ENCODE peak calls at places on chromosome X, in four cellular contexts. S is K562, N is H1, Z is neural progenitor cell. E is an unnamed sample. For H3K9me3, the result is how much of the 10 kb centered on the place peaks cover.

GRCh38 chrX:840556-840955 is 210.0 kb downstream of the SHOX start:
- DNase-seq in N (peak), Z (no peak), S (no peak), E (no peak)

GRCh38 chrX:151359931-151360871 is 36.8 kb upstream of the VMA21 start:
- DNase-seq in Z (peak), S (peak), N (peak), E (peak)

GRCh38 chrX:151167791-151168345 is 8.5 kb upstream of the GPR50 start:
- DNase-seq in S (no peak), N (no peak), Z (no peak), E (no peak)

GRCh38 chrX:72025236-72025770 is 106.4 kb downstream of the RTL5 start:
- DNase-seq in Z (no peak), S (no peak), N (no peak), E (no peak)

GRCh38 chrX:11261260-11261659 is 32.0 kb upstream of the AMELX start:
- DNase-seq in N (no peak), S (no peak), Z (no peak), E (no peak)

GRCh38 chrX:17500145-17500579 is 125.2 kb downstream of the NHS start:
- DNase-seq in Z (no peak), N (no peak), S (no peak), E (peak)

GRCh38 chrX:123159403-123159802 is 24.7 kb upstream of the GRIA3 start:
- DNase-seq in Z (no peak), S (no peak), N (no peak), E (no peak)

GRCh38 chrX:150298841-150299551 is 64.1 kb upstream of the MAMLD1 start:
- DNase-seq in N (no peak), Z (no peak), S (no peak), E (no peak)

GRCh38 chrX:2614911-2615310 is 76.2 kb upstream of the CD99 start:
- DNase-seq in Z (peak), S (no peak), N (no peak), E (no peak)

GRCh38 chrX:103882999-103883398 is 50.9 kb upstream of the RAB9B start:
- DNase-seq in N (no peak), Z (no peak), S (no peak), E (no peak)

GRCh38 chrX:154012336-154012991 is 7.2 kb downstream of the IRAK1 start:
- DNase-seq in S (no peak), N (no peak), Z (no peak), E (no peak)

GRCh38 chrX:150041208-150041607 is 102.9 kb upstream of the EOLA2 start:
- DNase-seq in N (no peak), S (no peak), Z (no peak), E (no peak)

GRCh38 chrX:68462653-68463052 is 29.4 kb upstream of the OPHN1 start:
- DNase-seq in N (no peak), Z (peak), S (peak), E (no peak)

GRCh38 chrX:18938710-18939109 is 45.2 kb downstream of the PHKA2 start:
- DNase-seq in N (no peak), Z (no peak), S (no peak), E (no peak)

GRCh38 chrX:16993791-16994318 is 47.4 kb downstream of the REPS2 start:
- DNase-seq in Z (peak), N (no peak), S (no peak), E (no peak)

GRCh38 chrX:136250191-136251041 is 784 bp downstream of the MAP7D3 start:
- DNase-seq in N (peak), Z (peak), S (no peak), E (no peak)

GRCh38 chrX:123186796-123187195 is 2.7 kb downstream of the GRIA3 start:
- DNase-seq in N (no peak), S (no peak), Z (no peak), E (no peak)

GRCh38 chrX:74353984-74354383 is 50.0 kb downstream of the ZCCHC13 start:
- DNase-seq in S (no peak), Z (no peak), N (no peak), E (no peak)

GRCh38 chrX:115499112-115499805 is 61.7 kb upstream of the PLS3 start:
- DNase-seq in N (no peak), S (no peak), Z (no peak), E (no peak)

GRCh38 chrX:10098235-10098819 is 58.4 kb upstream of the CLCN4 start:
- DNase-seq in N (no peak), Z (no peak), S (no peak), E (no peak)

GRCh38 chrX:44908198-44908597 is 35.2 kb downstream of the KDM6A start:
- DNase-seq in S (no peak), Z (no peak), N (no peak), E (no peak)

GRCh38 chrX:101550825-101551767 is 749 bp downstream of the ARMCX1 start:
- DNase-seq in Z (peak), S (peak), N (peak), E (no peak)

GRCh38 chrX:30246769-30247489 is at the start of gene MAGEB1:
- DNase-seq in Z (peak), S (peak), N (peak), E (no peak)

DNA sequence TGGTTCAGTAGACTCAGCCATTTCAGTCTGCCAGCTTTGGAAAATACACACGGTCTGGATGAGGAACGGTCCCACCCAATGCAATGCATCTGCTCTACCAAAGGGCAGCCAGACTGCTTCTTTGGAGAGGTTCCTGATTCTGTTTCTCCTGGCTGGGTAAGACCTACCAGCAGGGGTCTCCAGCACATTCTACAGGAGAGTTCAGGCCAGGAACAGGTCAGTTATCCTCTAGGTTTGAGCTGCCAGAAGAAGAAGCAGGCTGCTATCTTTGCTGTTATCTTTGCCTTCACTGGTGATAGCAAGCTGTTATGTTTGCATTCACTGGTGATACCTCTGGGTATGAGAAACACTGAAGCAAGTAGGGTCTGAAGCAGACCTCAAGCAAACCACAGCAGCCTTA is 45.5 kb upstream of the PBDC1 start:
- DNase-seq in Z (no peak), N (no peak), S (no peak), E (no peak)
- H3K9me3 ChIP-seq in Z (under half), N (under half), S (under half), E (under half)

GRCh38 chrX:109049416-109049815 is 313.1 kb upstream of the IRS4 start:
- DNase-seq in Z (no peak), N (no peak), S (no peak), E (no peak)

DNA sequence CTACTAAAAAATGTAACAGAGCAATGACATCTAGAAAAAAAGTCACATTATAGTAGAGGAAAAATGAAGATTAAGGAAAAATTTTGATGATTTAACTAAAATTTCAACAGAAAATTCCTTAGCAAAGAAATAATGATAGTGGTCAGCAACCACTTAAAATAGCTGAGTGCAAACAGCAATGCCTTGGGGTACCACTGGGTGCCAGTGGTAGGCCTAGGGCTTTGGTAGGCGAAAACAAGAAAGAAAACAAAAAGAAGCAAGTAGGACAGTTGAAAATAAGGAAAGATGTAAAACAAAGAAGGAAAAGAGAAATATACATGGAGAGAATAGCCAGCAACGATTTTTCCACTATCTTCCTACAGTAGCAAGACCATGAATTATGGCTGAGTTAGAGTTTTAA is 313.5 kb upstream of the IRS4 start:
- DNase-seq in Z (peak), S (no peak), N (no peak), E (no peak)
- TF ChIP-seq CTCF in Z (peak), S (no peak), N (peak), E (peak)

DNA sequence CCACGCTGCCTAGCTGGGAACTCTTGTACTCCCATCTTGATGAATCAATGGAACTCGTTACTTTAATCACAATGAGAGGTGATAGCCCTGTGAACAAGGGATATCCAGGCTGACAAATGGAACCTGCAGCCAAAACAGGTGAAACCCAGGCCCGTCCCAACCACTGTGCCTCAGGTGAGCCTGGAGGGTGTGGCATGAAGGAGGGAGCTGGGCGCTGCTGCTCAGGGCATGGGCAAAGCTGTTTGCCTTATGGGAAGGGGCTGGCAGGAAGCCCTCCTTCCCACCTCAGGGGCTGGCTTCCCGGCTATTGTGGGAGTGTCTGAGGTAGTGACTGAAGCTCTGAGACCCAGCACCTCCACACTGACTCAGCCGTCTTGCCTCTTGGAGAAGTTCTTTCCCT is 209.4 kb upstream of the ATP6AP2 start:
- DNase-seq in S (no peak), Z (no peak), N (no peak), E (no peak)
- TF ChIP-seq EZH2 in S (no peak), Z (no peak), N (no peak), E (no peak)

GRCh38 chrX:48715066-48715465 is 18.5 kb downstream of the SUV39H1 start:
- DNase-seq in S (peak), Z (no peak), N (no peak), E (no peak)

GRCh38 chrX:48711929-48712505 is 15.5 kb downstream of the SUV39H1 start:
- DNase-seq in Z (no peak), S (no peak), N (no peak), E (no peak)

GRCh38 chrX:48714573-48714972 is 18.0 kb downstream of the SUV39H1 start:
- DNase-seq in N (no peak), S (no peak), Z (no peak), E (no peak)

GRCh38 chrX:48715876-48716502 is 19.5 kb downstream of the SUV39H1 start:
- DNase-seq in N (no peak), S (no peak), Z (no peak), E (no peak)

DNA sequence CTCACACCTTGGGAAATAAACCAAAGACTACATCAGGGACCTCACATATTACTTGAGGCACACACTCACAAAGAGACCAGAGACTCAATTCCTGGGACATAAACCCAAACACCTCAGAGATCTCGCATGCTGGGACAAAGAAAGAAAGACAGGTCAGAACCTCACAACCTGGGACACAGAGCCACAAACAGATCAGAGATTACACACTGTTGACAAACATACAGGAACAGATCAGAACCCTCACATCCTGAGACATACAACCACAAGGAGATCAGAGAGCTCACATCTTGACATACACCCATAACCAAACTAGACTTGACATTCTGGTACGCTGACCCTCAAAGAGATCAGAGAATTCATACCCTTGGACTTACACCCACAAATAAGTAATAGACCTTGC is 17.3 kb downstream of the SUV39H1 start:
- DNase-seq in N (no peak), Z (no peak), S (no peak), E (no peak)
- H3K9me3 ChIP-seq in N (under half), Z (under half), S (under half), E (under half)

GRCh38 chrX:8319359-8319758 is 145.3 kb upstream of the VCX3B start:
- DNase-seq in Z (no peak), N (no peak), S (no peak), E (no peak)

DNA sequence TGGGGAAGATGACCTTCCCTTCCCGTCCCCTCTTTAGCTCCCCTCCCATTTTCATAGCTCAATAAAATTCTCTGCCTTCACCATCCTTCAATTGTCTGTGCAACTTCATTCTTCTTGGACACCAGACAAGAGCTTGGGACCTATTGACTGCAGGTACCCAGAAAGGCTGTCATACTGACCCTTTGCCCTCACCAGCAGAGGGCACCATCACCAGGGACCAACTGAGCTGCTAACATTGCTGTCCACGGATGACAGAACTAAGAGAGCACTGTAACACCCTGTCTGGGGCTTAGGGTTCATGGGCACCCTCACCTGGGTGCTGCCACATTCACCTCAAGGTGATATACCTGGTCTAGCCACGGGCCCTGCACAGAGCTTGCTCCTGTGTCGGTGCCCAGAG is 141.3 kb upstream of the VCX3B start:
- DNase-seq in S (no peak), Z (no peak), N (peak), E (no peak)
- TF ChIP-seq CTCF in S (no peak), Z (no peak), N (peak), E (peak)

DNA sequence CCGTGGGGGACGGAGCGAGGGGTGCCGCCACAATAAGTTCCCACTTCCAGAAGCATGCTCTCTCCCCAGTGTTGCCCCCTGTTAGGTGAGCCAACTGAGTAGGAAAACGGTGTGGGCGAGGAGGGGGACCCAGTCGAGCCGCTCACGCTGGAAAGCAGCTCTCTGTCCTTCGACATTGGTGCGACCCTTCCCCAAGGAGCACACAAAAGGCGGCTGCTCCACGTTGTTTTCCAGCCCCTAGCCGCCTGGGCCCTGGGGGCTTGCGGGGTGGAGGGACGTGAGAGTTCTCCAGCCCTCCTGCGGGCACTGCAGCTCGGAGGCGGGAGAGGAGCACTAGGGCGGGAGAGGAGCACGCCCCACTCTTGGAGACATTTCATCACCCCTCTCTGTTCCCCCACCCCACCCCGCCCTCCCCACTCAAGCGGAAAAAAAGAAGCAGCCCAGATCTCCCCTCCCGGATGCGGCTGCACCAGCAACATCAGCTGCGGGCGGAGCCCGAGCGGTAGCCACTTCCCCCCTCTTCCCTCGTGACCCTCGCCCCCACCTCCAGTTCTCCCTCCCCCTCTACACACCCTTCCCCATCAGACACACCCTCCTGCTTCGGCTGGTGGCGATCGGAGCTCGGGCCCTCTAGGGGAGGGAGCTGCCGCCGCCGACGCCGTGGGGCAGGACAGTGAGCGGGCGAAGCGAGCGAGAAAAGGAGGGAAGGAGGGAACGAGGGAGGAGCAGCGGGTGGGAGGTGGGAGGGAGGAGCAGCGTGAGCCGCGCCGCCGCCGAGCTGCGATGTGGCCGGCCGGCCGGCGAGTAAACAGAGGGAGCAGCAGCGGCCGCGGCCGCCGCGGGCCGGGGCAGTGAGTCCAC is at the start of gene DOCK11:
- DNase-seq in S (peak), Z (peak), N (peak), E (peak)
- TF ChIP-seq EZH2 in S (no peak), Z (no peak), N (no peak), E (no peak)

DNA sequence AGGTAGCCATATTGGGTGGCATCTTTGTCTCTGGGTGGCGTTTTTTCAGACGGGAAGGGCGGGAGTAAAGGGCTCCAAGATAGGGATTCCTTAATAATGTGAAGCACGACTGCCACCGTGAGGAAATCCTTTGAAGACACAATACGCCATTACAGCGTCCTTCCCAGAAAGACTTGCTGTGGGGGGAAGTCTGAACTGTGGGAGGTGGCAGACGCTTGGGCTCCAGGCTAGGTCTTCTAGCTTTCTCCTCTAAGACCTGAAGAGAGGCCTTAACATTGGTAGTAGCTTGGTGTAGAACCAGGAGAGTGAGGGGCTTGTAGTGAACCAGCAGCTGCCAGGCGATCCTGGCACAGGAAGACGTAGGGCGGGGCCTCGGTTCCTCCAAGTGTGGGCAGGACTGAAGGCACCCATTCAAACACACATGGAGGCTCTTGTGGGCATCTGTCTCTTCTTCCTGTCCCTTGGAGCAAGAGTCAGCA is 197.3 kb downstream of the OR13H1 start:
- DNase-seq in N (no peak), S (no peak), Z (no peak), E (no peak)
- H3K9me3 ChIP-seq in N (under half), S (under half), Z (under half), E (under half)

GRCh38 chrX:139483721-139484120 is 46.8 kb upstream of the F9 start:
- DNase-seq in N (no peak), Z (no peak), S (no peak), E (no peak)
- TF ChIP-seq CTCF in N (no peak), Z (no peak), S (no peak), E (no peak)

E was measured in PC-9.